ENCODE peak calls at places on chromosome 10, in nine cellular contexts. W, H, S, T, D, P, L, Z and A are unnamed samples.
A peak's percentile ranks its signal among the peaks of the same experiment; 100 is the strongest.

GRCh38 chr10:29039659-29040309 is 249.1 kb upstream of the LYZL1 start:
- DNase-seq in W (no peak), H (no peak), S (no peak), T (peak; percentile 6), D (no peak), P (no peak), L (peak; percentile 74), Z (peak; percentile 32), A (no peak)

GRCh38 chr10:19979628-19980027 is 163.4 kb downstream of the PLXDC2 start:
- DNase-seq in W (no peak), H (no peak), S (no peak), T (peak; percentile 13), D (no peak), P (no peak), L (no peak), Z (no peak), A (no peak)

GRCh38 chr10:103659674-103660363 is 166.3 kb downstream of the NEURL1 start:
- DNase-seq in W (peak; percentile 90), H (peak; percentile 69), S (peak; percentile 71), T (peak; percentile 78), D (peak; percentile 67), P (peak; percentile 77), L (peak; percentile 91), Z (peak; percentile 73), A (no peak)

GRCh38 chr10:93413252-93413689 is 68.9 kb downstream of the MYOF start:
- DNase-seq in W (no peak), H (peak; percentile 53), S (no peak), T (no peak), D (no peak), P (no peak), L (peak; percentile 26), Z (no peak), A (no peak)

GRCh38 chr10:14126697-14127440 is 203.9 kb downstream of the FRMD4A start:
- DNase-seq in W (no peak), H (no peak), S (no peak), T (peak; percentile 64), D (no peak), P (no peak), L (peak; percentile 12), Z (no peak), A (no peak)

GRCh38 chr10:132413226-132414205 is 16.5 kb downstream of the PWWP2B start:
- DNase-seq in W (no peak), H (no peak), S (no peak), T (no peak), D (no peak), P (peak; percentile 45), L (no peak), Z (no peak), A (no peak)

GRCh38 chr10:47458466-47459154 is 25.3 kb downstream of the ANXA8 start:
- DNase-seq in W (no peak), H (no peak), S (no peak), T (peak; percentile 68), D (no peak), P (no peak), L (peak; percentile 59), Z (peak; percentile 65), A (peak; percentile 65)

GRCh38 chr10:11530806-11531205 is 80.6 kb downstream of the USP6NL start:
- DNase-seq in W (no peak), H (no peak), S (no peak), T (no peak), D (no peak), P (no peak), L (no peak), Z (no peak), A (no peak)

GRCh38 chr10:1572519-1573333 is 164.6 kb downstream of the ADARB2 start:
- DNase-seq in W (peak; percentile 49), H (no peak), S (no peak), T (no peak), D (no peak), P (peak; percentile 43), L (peak; percentile 9), Z (no peak), A (peak; percentile 32)

GRCh38 chr10:30581779-30582380 is 47.7 kb downstream of the LYZL2 start:
- DNase-seq in W (no peak), H (no peak), S (no peak), T (peak; percentile 38), D (peak; percentile 70), P (no peak), L (peak; percentile 23), Z (peak; percentile 51), A (no peak)

GRCh38 chr10:34687434-34688205 is 127.5 kb downstream of the PARD3 start:
- DNase-seq in W (no peak), H (no peak), S (no peak), T (no peak), D (peak; percentile 39), P (no peak), L (no peak), Z (no peak), A (no peak)

GRCh38 chr10:97915761-97916160 is 66.1 kb downstream of the GOLGA7B start:
- DNase-seq in W (no peak), H (no peak), S (no peak), T (no peak), D (no peak), P (no peak), L (no peak), Z (no peak), A (no peak)

GRCh38 chr10:98852686-98853085 is 383.0 kb downstream of the HPSE2 start:
- DNase-seq in W (no peak), H (no peak), S (no peak), T (no peak), D (no peak), P (no peak), L (no peak), Z (no peak), A (no peak)

GRCh38 chr10:97505152-97505551 is 6.4 kb downstream of the UBTD1 start:
- DNase-seq in W (no peak), H (no peak), S (no peak), T (no peak), D (no peak), P (no peak), L (no peak), Z (no peak), A (no peak)

GRCh38 chr10:63761243-63761642 is 240.0 kb downstream of the REEP3 start:
- DNase-seq in W (no peak), H (no peak), S (no peak), T (no peak), D (no peak), P (no peak), L (no peak), Z (no peak), A (no peak)

GRCh38 chr10:51770719-51771118 is 71.3 kb upstream of the CSTF2T start:
- DNase-seq in W (no peak), H (no peak), S (no peak), T (no peak), D (no peak), P (no peak), L (no peak), Z (no peak), A (peak; percentile 52)

GRCh38 chr10:23530079-23530478 is 91.2 kb downstream of the OTUD1 start:
- DNase-seq in W (no peak), H (no peak), S (no peak), T (no peak), D (no peak), P (no peak), L (no peak), Z (no peak), A (no peak)

GRCh38 chr10:29199344-29199743 is 89.5 kb upstream of the LYZL1 start:
- DNase-seq in W (no peak), H (no peak), S (no peak), T (no peak), D (peak; percentile 78), P (no peak), L (no peak), Z (no peak), A (no peak)

DNA sequence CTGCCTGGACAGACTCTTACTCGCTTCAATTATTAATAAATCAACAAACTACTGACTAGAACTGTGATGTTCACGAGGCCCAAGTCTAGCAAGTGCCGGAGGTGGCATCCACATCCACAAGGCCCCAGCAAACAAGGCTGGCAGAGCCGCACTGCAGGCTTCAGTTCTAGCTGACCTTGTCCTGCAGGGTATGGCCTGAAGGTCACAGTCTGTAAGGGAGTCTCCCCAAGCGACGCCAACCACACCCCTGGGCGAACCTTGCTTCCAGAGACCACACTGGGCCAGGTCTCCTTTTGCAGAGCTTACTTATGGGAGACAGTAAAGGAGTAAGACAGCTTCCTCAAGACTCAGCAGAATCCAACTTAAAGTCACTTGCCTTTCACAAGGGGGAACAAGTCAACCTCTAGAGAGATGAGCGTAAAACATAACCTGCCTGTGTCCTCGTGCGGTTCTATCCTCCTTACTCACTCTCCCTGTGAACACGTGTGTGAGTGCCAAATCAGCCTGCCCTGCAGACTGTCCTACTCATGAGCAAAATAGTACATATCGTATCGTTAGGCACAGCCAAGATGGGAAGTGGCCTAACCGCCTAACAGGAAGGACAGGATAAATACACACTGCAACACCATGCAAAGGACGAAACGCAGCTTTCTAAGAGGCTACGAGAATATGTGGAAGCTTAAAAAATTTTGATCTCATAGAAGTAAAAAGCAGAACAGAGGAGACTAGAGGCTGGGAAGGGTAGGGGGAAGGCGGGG is 22.7 kb downstream of the FAM53B start:
- DNase-seq in W (no peak), H (peak; percentile 52), S (no peak), T (no peak), D (no peak), P (peak; percentile 60), L (no peak), Z (no peak), A (no peak)
- H3K4me1 ChIP-seq in W (peaks cover 38% of the 10 kb centered on the region), H (peaks cover 99% of the 10 kb centered on the region), S (peaks cover 54% of the 10 kb centered on the region), T (peaks cover 51% of the 10 kb centered on the region), D (peaks cover 21% of the 10 kb centered on the region), P (peaks cover 86% of the 10 kb centered on the region), L (peaks cover 20% of the 10 kb centered on the region), Z (peaks cover 16% of the 10 kb centered on the region), A (no peaks in the 10 kb centered on the region)

DNA sequence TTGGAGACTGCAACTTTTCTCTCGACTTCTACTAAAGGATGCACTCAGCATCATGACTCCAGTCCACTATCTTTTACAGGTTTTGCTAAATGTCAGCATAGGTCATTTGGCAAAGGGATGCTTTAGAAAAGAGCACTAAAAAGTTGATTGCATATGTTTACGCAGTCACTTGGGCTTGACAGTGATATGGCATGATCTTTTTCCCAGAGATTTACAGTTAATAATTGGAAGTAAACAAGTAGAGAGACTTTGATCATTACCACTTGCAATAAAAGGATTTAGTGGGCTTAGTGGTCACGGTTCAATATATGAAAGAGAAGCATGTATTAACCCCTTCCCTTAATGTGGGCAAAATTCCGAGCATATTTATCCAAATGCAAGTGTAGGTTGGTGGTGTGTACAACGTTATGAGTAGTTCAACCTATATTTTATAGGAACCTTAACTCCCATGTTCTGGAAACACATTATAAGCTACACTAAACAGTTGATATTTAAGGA is 1.8 kb downstream of the BMI1 start:
- DNase-seq in W (no peak), H (no peak), S (no peak), T (no peak), D (no peak), P (no peak), L (no peak), Z (no peak), A (peak; percentile 34)
- H3K27me3 ChIP-seq in W (no peaks in the 10 kb centered on the region), H (peaks cover 20% of the 10 kb centered on the region), S (no peaks in the 10 kb centered on the region), T (peaks cover 12% of the 10 kb centered on the region), D (peaks cover 75% of the 10 kb centered on the region), P (peaks cover 6% of the 10 kb centered on the region), L (peaks cover 36% of the 10 kb centered on the region), Z (peaks cover 39% of the 10 kb centered on the region), A (no peaks in the 10 kb centered on the region)

GRCh38 chr10:60346661-60347060 is 43.0 kb downstream of the ANK3 start:
- DNase-seq in W (no peak), H (no peak), S (no peak), T (no peak), D (no peak), P (no peak), L (no peak), Z (no peak), A (no peak)
- H3K4me3 ChIP-seq in W (no peak overlapping the region), H (no peak overlapping the region), S (no peak overlapping the region), T (no peak overlapping the region), D (no peak overlapping the region), P (no peak overlapping the region), L (no peak overlapping the region), Z (no peak overlapping the region), A (no peak overlapping the region)

GRCh38 chr10:88185830-88186229 is 322.4 kb downstream of the PTEN start:
- DNase-seq in W (no peak), H (no peak), S (no peak), T (no peak), D (no peak), P (no peak), L (no peak), Z (no peak), A (no peak)
- H3K4me1 ChIP-seq in W (no peaks in the 10 kb centered on the region), H (no peaks in the 10 kb centered on the region), S (peaks cover 2% of the 10 kb centered on the region), T (no peaks in the 10 kb centered on the region), D (no peaks in the 10 kb centered on the region), P (peaks cover 12% of the 10 kb centered on the region), L (no peaks in the 10 kb centered on the region), Z (peaks cover 35% of the 10 kb centered on the region), A (peaks cover 11% of the 10 kb centered on the region)